ENCODE peak calls at places on chromosomes 7 and 10, in six cellular contexts. One of them, this sample, is unnamed.

GRCh38 chr10:49741108-49741995 is 20.8 kb downstream of the OGDHL start:
- DNase-seq in H9: no peak
- DNase-seq in IMR-90: no peak
- DNase-seq in mesenchymal stem cell: no peak
- DNase-seq in H1: no peak
- DNase-seq in neuronal stem cell: no peak
- DNase-seq in this sample: peak; percentile 3

GRCh38 chr10:69179089-69179742 is 818 bp upstream of the SUPV3L1 start:
- DNase-seq in H1: peak; percentile 47
- DNase-seq in mesenchymal stem cell: no peak
- DNase-seq in neuronal stem cell: no peak
- DNase-seq in H9: no peak
- DNase-seq in IMR-90: no peak
- DNase-seq in this sample: no peak

GRCh38 chr10:121926669-121927360 is 1.0 kb downstream of the ATE1 start:
- DNase-seq in mesenchymal stem cell: peak; percentile 64
- DNase-seq in H1: no peak
- DNase-seq in IMR-90: no peak
- DNase-seq in neuronal stem cell: peak; percentile 11
- DNase-seq in H9: no peak
- DNase-seq in this sample: no peak

GRCh38 chr7:156059374-156059773 is 247.1 kb upstream of the SHH start:
- DNase-seq in mesenchymal stem cell: no peak
- DNase-seq in neuronal stem cell: no peak
- DNase-seq in H1: no peak
- DNase-seq in IMR-90: no peak
- DNase-seq in H9: no peak
- DNase-seq in this sample: no peak

GRCh38 chr7:92888-93672 is 99.3 kb upstream of the FAM20C start:
- DNase-seq in IMR-90: no peak
- DNase-seq in mesenchymal stem cell: no peak
- DNase-seq in H9: no peak
- DNase-seq in neuronal stem cell: no peak
- DNase-seq in H1: no peak
- DNase-seq in this sample: no peak

GRCh38 chr7:17588730-17589129 is 290.3 kb downstream of the AHR start:
- DNase-seq in H1: no peak
- DNase-seq in IMR-90: no peak
- DNase-seq in neuronal stem cell: no peak
- DNase-seq in mesenchymal stem cell: no peak
- DNase-seq in H9: no peak
- DNase-seq in this sample: no peak

GRCh38 chr7:128940494-128941322 is 3.0 kb downstream of the IRF5 start:
- DNase-seq in neuronal stem cell: no peak
- DNase-seq in H9: no peak
- DNase-seq in mesenchymal stem cell: no peak
- DNase-seq in H1: peak; percentile 50
- DNase-seq in IMR-90: no peak
- DNase-seq in this sample: no peak

GRCh38 chr10:83917519-83918506 is 221.5 kb upstream of the GHITM start:
- DNase-seq in H9: peak; percentile 63
- DNase-seq in neuronal stem cell: no peak
- DNase-seq in IMR-90: no peak
- DNase-seq in H1: no peak
- DNase-seq in mesenchymal stem cell: peak; percentile 15
- DNase-seq in this sample: no peak

DNA sequence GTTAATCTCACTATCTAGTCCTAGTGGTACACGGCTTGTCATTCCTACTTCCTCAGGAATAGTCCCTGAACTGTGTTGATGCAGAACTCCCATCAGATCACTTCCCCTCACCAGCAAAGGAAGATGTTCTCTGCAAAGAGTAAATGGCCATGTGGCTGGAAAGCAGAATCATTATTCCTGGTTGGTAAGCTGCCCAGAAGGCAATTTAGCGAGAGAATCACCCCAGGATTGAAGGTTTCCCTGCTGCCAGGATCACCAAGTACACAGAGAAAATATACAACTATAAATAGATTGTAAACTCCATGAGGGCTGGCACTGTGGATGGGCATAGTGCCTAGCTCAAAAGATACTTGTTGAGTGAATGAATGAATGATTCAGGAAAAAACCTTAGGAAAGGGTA is 115.0 kb downstream of the GFRA1 start:
- DNase-seq in IMR-90: no peak
- DNase-seq in mesenchymal stem cell: no peak
- DNase-seq in neuronal stem cell: no peak
- DNase-seq in H9: no peak
- DNase-seq in H1: no peak
- DNase-seq in this sample: no peak
- H4K91ac ChIP-seq in IMR-90: no peak overlapping the region
- H4K91ac ChIP-seq in mesenchymal stem cell: no peak overlapping the region
- H4K91ac ChIP-seq in neuronal stem cell: no peak overlapping the region
- H4K91ac ChIP-seq in H9: no peak overlapping the region
- H4K91ac ChIP-seq in H1: no peak overlapping the region
- H4K91ac ChIP-seq in this sample: no peak overlapping the region

GRCh38 chr10:36720931-36721330 is 404.5 kb upstream of the ANKRD30A start:
- DNase-seq in mesenchymal stem cell: no peak
- DNase-seq in neuronal stem cell: no peak
- DNase-seq in H1: no peak
- DNase-seq in IMR-90: no peak
- DNase-seq in H9: no peak
- DNase-seq in this sample: no peak

GRCh38 chr10:36712695-36713094 is 412.7 kb upstream of the ANKRD30A start:
- DNase-seq in neuronal stem cell: no peak
- DNase-seq in H1: no peak
- DNase-seq in IMR-90: peak; percentile 37
- DNase-seq in H9: no peak
- DNase-seq in mesenchymal stem cell: no peak
- DNase-seq in this sample: no peak

GRCh38 chr10:36721851-36722250 is 403.5 kb upstream of the ANKRD30A start:
- DNase-seq in IMR-90: peak; percentile 47
- DNase-seq in H9: no peak
- DNase-seq in mesenchymal stem cell: peak; percentile 57
- DNase-seq in neuronal stem cell: no peak
- DNase-seq in H1: no peak
- DNase-seq in this sample: no peak

GRCh38 chr10:36716291-36716690 is 409.1 kb upstream of the ANKRD30A start:
- DNase-seq in H9: no peak
- DNase-seq in mesenchymal stem cell: no peak
- DNase-seq in H1: no peak
- DNase-seq in IMR-90: no peak
- DNase-seq in neuronal stem cell: no peak
- DNase-seq in this sample: no peak

GRCh38 chr10:36717118-36717517 is 408.3 kb upstream of the ANKRD30A start:
- DNase-seq in IMR-90: peak; percentile 23
- DNase-seq in H9: no peak
- DNase-seq in neuronal stem cell: no peak
- DNase-seq in H1: no peak
- DNase-seq in mesenchymal stem cell: no peak
- DNase-seq in this sample: no peak
- H4K91ac ChIP-seq in IMR-90: no peak overlapping the region
- H4K91ac ChIP-seq in H9: no peak overlapping the region
- H4K91ac ChIP-seq in neuronal stem cell: no peak overlapping the region
- H4K91ac ChIP-seq in H1: no peak overlapping the region
- H4K91ac ChIP-seq in mesenchymal stem cell: no peak overlapping the region
- H4K91ac ChIP-seq in this sample: no peak overlapping the region

GRCh38 chr7:73789051-73789450 is 19.0 kb upstream of the CLDN3 start:
- DNase-seq in IMR-90: no peak
- DNase-seq in H9: no peak
- DNase-seq in H1: no peak
- DNase-seq in mesenchymal stem cell: no peak
- DNase-seq in neuronal stem cell: no peak
- DNase-seq in this sample: no peak

GRCh38 chr7:73786588-73786987 is 16.5 kb upstream of the CLDN3 start:
- DNase-seq in mesenchymal stem cell: no peak
- DNase-seq in neuronal stem cell: no peak
- DNase-seq in H9: no peak
- DNase-seq in IMR-90: no peak
- DNase-seq in H1: no peak
- DNase-seq in this sample: peak; percentile 14
- H4K91ac ChIP-seq in mesenchymal stem cell: no peak overlapping the region
- H4K91ac ChIP-seq in neuronal stem cell: no peak overlapping the region
- H4K91ac ChIP-seq in H9: no peak overlapping the region
- H4K91ac ChIP-seq in IMR-90: no peak overlapping the region
- H4K91ac ChIP-seq in H1: no peak overlapping the region
- H4K91ac ChIP-seq in this sample: no peak overlapping the region

DNA sequence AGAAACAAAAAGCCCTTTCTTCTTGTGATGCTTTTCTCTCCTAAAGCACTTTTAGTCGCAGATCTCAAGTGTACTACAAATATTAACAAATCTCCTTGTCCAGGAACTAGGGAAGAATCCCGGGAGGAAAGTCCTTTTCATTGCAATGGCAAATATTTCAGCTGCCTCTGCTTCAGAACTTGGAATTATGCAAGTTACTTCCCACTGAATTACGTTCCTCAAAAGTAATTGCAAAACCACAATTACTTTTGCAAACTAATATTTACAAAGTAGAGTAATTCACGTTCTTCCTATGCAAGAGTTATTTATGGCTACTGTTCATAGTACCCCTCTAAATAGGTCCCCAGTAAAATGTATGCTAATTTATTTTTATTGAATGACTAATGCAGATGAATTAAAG is 14.5 kb downstream of the PRKCQ start:
- DNase-seq in H9: no peak
- DNase-seq in mesenchymal stem cell: peak; percentile 24
- DNase-seq in H1: no peak
- DNase-seq in IMR-90: no peak
- DNase-seq in neuronal stem cell: no peak
- DNase-seq in this sample: no peak
- H4K91ac ChIP-seq in H9: no peak overlapping the region
- H4K91ac ChIP-seq in mesenchymal stem cell: no peak overlapping the region
- H4K91ac ChIP-seq in H1: no peak overlapping the region
- H4K91ac ChIP-seq in IMR-90: no peak overlapping the region
- H4K91ac ChIP-seq in neuronal stem cell: no peak overlapping the region
- H4K91ac ChIP-seq in this sample: no peak overlapping the region

DNA sequence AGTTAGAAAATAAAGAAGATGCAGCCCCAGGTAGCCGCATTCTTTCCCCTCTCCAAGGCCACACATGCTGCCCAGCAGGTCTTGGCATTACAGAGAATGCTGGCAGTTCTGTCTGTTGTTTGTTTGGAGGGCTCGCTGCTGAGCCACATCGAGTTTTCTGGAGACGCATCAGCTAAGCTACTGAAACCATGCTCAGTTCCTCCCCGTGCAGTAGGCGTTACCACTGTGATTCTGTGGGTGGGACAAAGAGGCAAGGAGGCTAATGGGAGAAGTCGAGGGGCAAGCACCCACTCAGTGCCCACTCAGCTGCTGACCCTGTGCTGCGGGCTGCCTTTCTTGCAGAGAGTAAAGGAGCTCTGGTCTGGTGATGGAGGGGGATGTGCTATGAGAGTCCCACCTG is 15.5 kb upstream of the GTPBP4 start:
- DNase-seq in H1: no peak
- DNase-seq in H9: no peak
- DNase-seq in mesenchymal stem cell: no peak
- DNase-seq in neuronal stem cell: no peak
- DNase-seq in IMR-90: no peak
- DNase-seq in this sample: no peak
- H4K91ac ChIP-seq in H1: peak overlapping the region; percentile 15
- H4K91ac ChIP-seq in H9: no peak overlapping the region
- H4K91ac ChIP-seq in mesenchymal stem cell: peak overlapping the region; percentile 25
- H4K91ac ChIP-seq in neuronal stem cell: no peak overlapping the region
- H4K91ac ChIP-seq in IMR-90: no peak overlapping the region
- H4K91ac ChIP-seq in this sample: no peak overlapping the region

GRCh38 chr10:118407026-118407425 is 64.9 kb upstream of the FAM204A start:
- DNase-seq in H9: no peak
- DNase-seq in H1: no peak
- DNase-seq in neuronal stem cell: no peak
- DNase-seq in mesenchymal stem cell: no peak
- DNase-seq in IMR-90: no peak
- DNase-seq in this sample: no peak
- H4K91ac ChIP-seq in H9: no peak overlapping the region
- H4K91ac ChIP-seq in H1: no peak overlapping the region
- H4K91ac ChIP-seq in neuronal stem cell: no peak overlapping the region
- H4K91ac ChIP-seq in mesenchymal stem cell: no peak overlapping the region
- H4K91ac ChIP-seq in IMR-90: no peak overlapping the region
- H4K91ac ChIP-seq in this sample: no peak overlapping the region

GRCh38 chr7:132255084-132255483 is 321.2 kb downstream of the PLXNA4 start:
- DNase-seq in H1: no peak
- DNase-seq in neuronal stem cell: no peak
- DNase-seq in IMR-90: no peak
- DNase-seq in mesenchymal stem cell: no peak
- DNase-seq in H9: no peak
- DNase-seq in this sample: no peak
- H4K91ac ChIP-seq in H1: no peak overlapping the region
- H4K91ac ChIP-seq in neuronal stem cell: no peak overlapping the region
- H4K91ac ChIP-seq in IMR-90: no peak overlapping the region
- H4K91ac ChIP-seq in mesenchymal stem cell: no peak overlapping the region
- H4K91ac ChIP-seq in H9: no peak overlapping the region
- H4K91ac ChIP-seq in this sample: no peak overlapping the region

DNA sequence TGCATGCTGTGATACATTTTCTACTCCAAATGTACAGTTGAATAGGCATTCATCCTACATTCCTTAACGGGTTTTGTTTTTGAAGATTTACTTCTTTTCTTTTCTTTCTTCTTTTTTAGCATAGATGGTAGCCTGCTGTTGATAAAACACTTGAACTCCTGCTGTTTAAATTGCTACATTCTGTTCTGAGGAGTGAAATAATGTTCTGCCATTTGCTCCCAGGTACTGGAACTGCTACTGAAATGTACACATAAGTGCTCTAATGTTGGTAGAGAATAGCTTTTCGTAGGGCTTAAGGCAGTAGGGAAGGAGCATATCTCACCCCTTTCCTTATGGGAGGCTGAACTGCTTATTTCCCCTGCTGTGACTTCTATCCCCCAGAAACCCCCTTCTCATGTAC is 506.9 kb downstream of the DNAJB9 start:
- DNase-seq in neuronal stem cell: no peak
- DNase-seq in mesenchymal stem cell: no peak
- DNase-seq in IMR-90: no peak
- DNase-seq in H9: no peak
- DNase-seq in H1: no peak
- DNase-seq in this sample: no peak
- H4K91ac ChIP-seq in neuronal stem cell: no peak overlapping the region
- H4K91ac ChIP-seq in mesenchymal stem cell: no peak overlapping the region
- H4K91ac ChIP-seq in IMR-90: no peak overlapping the region
- H4K91ac ChIP-seq in H9: no peak overlapping the region
- H4K91ac ChIP-seq in H1: no peak overlapping the region
- H4K91ac ChIP-seq in this sample: no peak overlapping the region

DNA sequence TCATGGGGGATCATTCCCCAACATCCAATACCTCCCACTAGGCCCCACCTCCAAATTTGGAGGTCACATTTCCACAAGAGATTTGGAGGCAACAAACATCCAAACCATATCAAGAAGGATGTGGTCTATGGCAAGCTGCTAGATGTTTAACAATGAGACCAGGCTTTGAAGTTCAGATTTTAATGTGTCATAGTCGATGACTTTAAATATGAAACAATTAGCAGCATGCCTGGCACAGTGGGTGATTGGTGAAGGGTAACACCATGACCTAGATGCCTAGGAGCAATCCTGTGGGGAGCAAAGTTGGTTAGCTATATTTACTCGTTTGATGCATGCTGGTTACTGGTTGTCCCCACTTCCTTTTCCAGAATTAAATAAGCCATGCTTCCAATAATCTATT is 356.4 kb upstream of the VWC2 start:
- DNase-seq in H9: no peak
- DNase-seq in H1: no peak
- DNase-seq in mesenchymal stem cell: no peak
- DNase-seq in neuronal stem cell: no peak
- DNase-seq in IMR-90: no peak
- DNase-seq in this sample: no peak
- H4K91ac ChIP-seq in H9: no peak overlapping the region
- H4K91ac ChIP-seq in H1: no peak overlapping the region
- H4K91ac ChIP-seq in mesenchymal stem cell: no peak overlapping the region
- H4K91ac ChIP-seq in neuronal stem cell: no peak overlapping the region
- H4K91ac ChIP-seq in IMR-90: no peak overlapping the region
- H4K91ac ChIP-seq in this sample: no peak overlapping the region

GRCh38 chr10:103545366-103545765 is 51.9 kb downstream of the NEURL1 start:
- DNase-seq in neuronal stem cell: no peak
- DNase-seq in H1: no peak
- DNase-seq in H9: peak; percentile 18
- DNase-seq in mesenchymal stem cell: no peak
- DNase-seq in IMR-90: no peak
- DNase-seq in this sample: no peak
- H4K91ac ChIP-seq in neuronal stem cell: no peak overlapping the region
- H4K91ac ChIP-seq in H1: no peak overlapping the region
- H4K91ac ChIP-seq in H9: no peak overlapping the region
- H4K91ac ChIP-seq in mesenchymal stem cell: no peak overlapping the region
- H4K91ac ChIP-seq in IMR-90: no peak overlapping the region
- H4K91ac ChIP-seq in this sample: peak overlapping the region; percentile 37

This sample was measured in trophoblast cell.